ENCODE peak calls at places on chromosome 19, in six cellular contexts. X is B cell, C is A549, W is WERI-Rb-1, A is Panc1, S is adipocyte. V is an unnamed sample.

GRCh38 chr19:49019242-49019932 is 2.5 kb upstream of the LHB start:
- DNase-seq in S (peak; percentile 72), C (peak; percentile 77), X (peak; percentile 86), A (no peak), W (peak; percentile 80), V (no peak)

GRCh38 chr19:17488593-17489391 is 18.5 kb downstream of the SLC27A1 start:
- DNase-seq in C (peak; percentile 66), S (peak; percentile 35), W (peak; percentile 82), X (peak; percentile 74), A (no peak), V (no peak)

GRCh38 chr19:54325194-54325621 is 12.2 kb upstream of the LILRA5 start:
- DNase-seq in S (peak; percentile 38), A (peak; percentile 53), X (no peak), C (peak; percentile 55), W (no peak), V (no peak)

GRCh38 chr19:1671716-1672037 is 19.3 kb upstream of the TCF3 start:
- DNase-seq in W (peak; percentile 55), A (no peak), C (no peak), S (no peak), X (no peak), V (no peak)

GRCh38 chr19:3785938-3786824 is at the start of gene MATK:
- DNase-seq in W (no peak), X (peak; percentile 82), S (no peak), C (no peak), A (no peak), V (no peak)

GRCh38 chr19:5048727-5049553 is 80.0 kb downstream of the KDM4B start:
- DNase-seq in S (peak; percentile 83), X (no peak), W (no peak), C (peak; percentile 72), A (no peak), V (no peak)

GRCh38 chr19:47582320-47582909 is 9.5 kb upstream of the ZNF541 start:
- DNase-seq in A (no peak), S (peak; percentile 64), C (no peak), W (no peak), X (no peak), V (no peak)

GRCh38 chr19:56295531-56296455 is 18.8 kb downstream of the ZSCAN5A start:
- DNase-seq in W (no peak), C (no peak), X (no peak), A (no peak), S (no peak), V (no peak)

GRCh38 chr19:3375221-3376088 is 9.1 kb downstream of the NFIC start:
- DNase-seq in A (no peak), C (no peak), X (no peak), S (peak; percentile 56), W (no peak), V (peak; percentile 85)

GRCh38 chr19:16066611-16067104 is 9.6 kb upstream of the TPM4 start:
- DNase-seq in A (no peak), X (peak; percentile 65), C (peak; percentile 79), S (peak; percentile 25), W (peak; percentile 64), V (no peak)

GRCh38 chr19:6021878-6022569 is 44.1 kb upstream of the RANBP3 start:
- DNase-seq in W (peak; percentile 87), X (peak; percentile 74), A (peak; percentile 15), C (peak; percentile 66), S (peak; percentile 76), V (peak; percentile 48)

GRCh38 chr19:1651061-1651547 is 1.3 kb downstream of the TCF3 start:
- DNase-seq in S (peak; percentile 55), C (no peak), W (no peak), X (peak; percentile 86), A (no peak), V (no peak)

GRCh38 chr19:11982526-11982925 is 17.7 kb downstream of the ZNF763 start:
- DNase-seq in X (no peak), S (no peak), C (no peak), W (no peak), A (no peak), V (no peak)

GRCh38 chr19:38841787-38842438 is 7.9 kb downstream of the HNRNPL start:
- DNase-seq in A (no peak), C (no peak), W (no peak), X (no peak), S (no peak), V (no peak)

GRCh38 chr19:28635962-28636629 is 576.9 kb downstream of the UQCRFS1 start:
- DNase-seq in C (no peak), X (no peak), S (no peak), W (no peak), A (no peak), V (no peak)

GRCh38 chr19:11657307-11657706 is 60.0 kb downstream of the ZNF627 start:
- DNase-seq in A (no peak), C (no peak), X (no peak), S (no peak), W (no peak), V (no peak)

GRCh38 chr19:49643466-49643865 is 1.5 kb downstream of the SCAF1 start:
- DNase-seq in X (no peak), A (no peak), S (no peak), C (no peak), W (no peak), V (no peak)

GRCh38 chr19:21655540-21656126 is 111.7 kb downstream of the ZNF100 start:
- DNase-seq in C (no peak), S (no peak), X (no peak), A (no peak), W (no peak), V (no peak)

GRCh38 chr19:1395194-1396018 is 5.9 kb downstream of the GAMT start:
- DNase-seq in A (no peak), S (no peak), C (no peak), W (no peak), X (no peak), V (peak; percentile 40)

GRCh38 chr19:38388310-38389100 is at the start of gene SPRED3:
- DNase-seq in C (peak; percentile 78), A (no peak), S (peak; percentile 73), W (peak; percentile 68), X (peak; percentile 66), V (peak; percentile 74)

GRCh38 chr19:48926909-48927308 is 6.6 kb upstream of the DHDH start:
- DNase-seq in X (no peak), A (peak; percentile 83), W (no peak), S (peak; percentile 93), C (peak; percentile 87), V (no peak)

GRCh38 chr19:38326591-38326990 is 6.9 kb downstream of the KCNK6 start:
- DNase-seq in W (no peak), X (no peak), S (no peak), C (no peak), A (no peak), V (no peak)

V was measured in cerebellum.